ENCODE peak calls at places on chromosomes 3 and 15, in eight cellular contexts. A is uterus, K is COR-L47, B is Caki2, Q is GM19239, O is aorta, C is nucleus accumbens, L is T-helper 1 cell. W is an unnamed sample.

GRCh38 chr15:70301396-70301795 is 203.7 kb upstream of the TLE3 start:
- DNase-seq in A (no peak), K (no peak), B (no peak), Q (no peak), O (no peak), C (no peak), L (no peak), W (no peak)

GRCh38 chr3:38029400-38030125 is at the start of gene PLCD1:
- DNase-seq in A (peak; percentile 86), K (no peak), B (no peak), Q (no peak), O (peak; percentile 95), C (peak; percentile 26), L (peak; percentile 56), W (no peak)

GRCh38 chr15:21260966-21261395 is 179.3 kb downstream of the POTEB3 start:
- DNase-seq in A (peak; percentile 16), K (no peak), B (no peak), Q (no peak), O (peak; percentile 81), C (no peak), L (no peak), W (peak; percentile 77)

GRCh38 chr15:62307551-62307950 is 142.5 kb upstream of the C2CD4B start:
- DNase-seq in A (no peak), K (no peak), B (no peak), Q (no peak), O (no peak), C (no peak), L (no peak), W (peak; percentile 88)

GRCh38 chr15:91369823-91370222 is 269.8 kb downstream of the SV2B start:
- DNase-seq in A (no peak), K (no peak), B (no peak), Q (no peak), O (no peak), C (no peak), L (no peak), W (no peak)

GRCh38 chr3:187016639-187017345 is 86.5 kb downstream of the ST6GAL1 start:
- DNase-seq in A (no peak), K (no peak), B (peak; percentile 77), Q (no peak), O (no peak), C (no peak), L (no peak), W (no peak)

GRCh38 chr3:188508454-188508853 is 354.5 kb downstream of the LPP start:
- DNase-seq in A (no peak), K (no peak), B (no peak), Q (no peak), O (no peak), C (no peak), L (no peak), W (no peak)

GRCh38 chr3:72891053-72891855 is 3.4 kb downstream of the GXYLT2 start:
- DNase-seq in A (peak; percentile 77), K (no peak), B (no peak), Q (no peak), O (no peak), C (no peak), L (no peak), W (no peak)

GRCh38 chr15:74817370-74817737 is 4.7 kb downstream of the LMAN1L start:
- DNase-seq in A (no peak), K (no peak), B (no peak), Q (no peak), O (no peak), C (no peak), L (no peak), W (no peak)

GRCh38 chr15:84790676-84791075 is 26.5 kb upstream of the ALPK3 start:
- DNase-seq in A (no peak), K (no peak), B (no peak), Q (no peak), O (no peak), C (no peak), L (no peak), W (no peak)

GRCh38 chr3:185403002-185403401 is 40.1 kb downstream of the MAP3K13 start:
- DNase-seq in A (no peak), K (no peak), B (no peak), Q (no peak), O (no peak), C (no peak), L (no peak), W (no peak)

GRCh38 chr3:3648961-3649360 is 150.3 kb upstream of the LRRN1 start:
- DNase-seq in A (no peak), K (no peak), B (no peak), Q (no peak), O (no peak), C (no peak), L (no peak), W (no peak)

GRCh38 chr15:67225336-67225735 is 29.1 kb downstream of the AAGAB start:
- DNase-seq in A (no peak), K (no peak), B (no peak), Q (no peak), O (no peak), C (no peak), L (no peak), W (no peak)

GRCh38 chr3:155382396-155383042 is 89.0 kb upstream of the STRIT1 start:
- DNase-seq in A (peak; percentile 56), K (peak; percentile 72), B (peak; percentile 60), Q (peak; percentile 9), O (peak; percentile 82), C (no peak), L (no peak), W (no peak)

GRCh38 chr3:24704496-24704895 is 209.8 kb upstream of the THRB start:
- DNase-seq in A (no peak), K (peak; percentile 11), B (peak; percentile 4), Q (no peak), O (no peak), C (no peak), L (no peak), W (no peak)

GRCh38 chr3:44861412-44862220 is at the start of gene TMEM42:
- DNase-seq in A (peak; percentile 90), K (peak; percentile 70), B (peak; percentile 88), Q (peak; percentile 98), O (peak; percentile 97), C (peak; percentile 73), L (peak; percentile 85), W (peak; percentile 84)

GRCh38 chr15:50825946-50826345 is 60.4 kb upstream of the SPPL2A start:
- DNase-seq in A (no peak), K (no peak), B (no peak), Q (no peak), O (no peak), C (no peak), L (no peak), W (no peak)

GRCh38 chr15:50418041-50418583 is 6.1 kb upstream of the USP8 start:
- DNase-seq in A (no peak), K (no peak), B (no peak), Q (no peak), O (no peak), C (no peak), L (no peak), W (no peak)

W was measured in RWPE2.